ENCODE peak calls at places on chromosome 2, in nine cellular contexts. V is breast epithelium, C is GM23338, F is HCT116, L is spleen, X is upper lobe of left lung, B is transverse colon, Z is SK-N-SH, K is vagina. H is an unnamed sample. For H3K4me1, the result is how much of the 10 kb centered on the place peaks cover.

GRCh38 chr2:230158468-230158867 is 61.3 kb downstream of the SP110 start:
- DNase-seq in V (no peak), C (no peak), F (no peak), L (no peak), X (no peak), B (no peak), Z (no peak), K (no peak), H (no peak)

GRCh38 chr2:160406591-160407392 is 86.8 kb downstream of the RBMS1 start:
- DNase-seq in V (no peak), C (peak), F (peak), L (peak), X (peak), B (peak), Z (peak), K (no peak), H (peak)

GRCh38 chr2:64276417-64277095 is 132.3 kb upstream of the PELI1 start:
- DNase-seq in V (no peak), C (peak), F (no peak), L (no peak), X (no peak), B (no peak), Z (no peak), K (no peak), H (no peak)

GRCh38 chr2:154639997-154640396 is 58.5 kb upstream of the KCNJ3 start:
- DNase-seq in V (no peak), C (no peak), F (no peak), L (no peak), X (no peak), B (no peak), Z (no peak), K (no peak), H (no peak)

GRCh38 chr2:231001921-231002320 is 6.0 kb downstream of the SPATA3 start:
- DNase-seq in V (no peak), C (no peak), F (no peak), L (no peak), X (no peak), B (no peak), Z (no peak), K (no peak), H (no peak)

GRCh38 chr2:29295843-29296242 is 180.6 kb downstream of the CLIP4 start:
- DNase-seq in V (no peak), C (peak), F (peak), L (no peak), X (no peak), B (no peak), Z (peak), K (no peak), H (no peak)

GRCh38 chr2:29689666-29690065 is 231.7 kb downstream of the ALK start:
- DNase-seq in V (no peak), C (no peak), F (no peak), L (no peak), X (no peak), B (no peak), Z (no peak), K (no peak), H (no peak)

GRCh38 chr2:102660070-102660469 is 40.7 kb downstream of the SLC9A2 start:
- DNase-seq in V (no peak), C (no peak), F (no peak), L (no peak), X (no peak), B (peak), Z (no peak), K (no peak), H (no peak)

GRCh38 chr2:18559531-18559930 is 922 bp downstream of the RDH14 start:
- DNase-seq in V (no peak), C (no peak), F (no peak), L (no peak), X (no peak), B (no peak), Z (peak), K (no peak), H (peak)

GRCh38 chr2:53545159-53546055 is 222.2 kb upstream of the CHAC2 start:
- DNase-seq in V (no peak), C (no peak), F (no peak), L (no peak), X (no peak), B (no peak), Z (no peak), K (no peak), H (no peak)

GRCh38 chr2:24818721-24819167 is 25.5 kb downstream of the CENPO start:
- DNase-seq in V (no peak), C (no peak), F (no peak), L (peak), X (no peak), B (no peak), Z (peak), K (peak), H (peak)

GRCh38 chr2:224161712-224162111 is 122.6 kb upstream of the SERPINE2 start:
- DNase-seq in V (no peak), C (no peak), F (no peak), L (no peak), X (no peak), B (no peak), Z (no peak), K (no peak), H (no peak)

DNA sequence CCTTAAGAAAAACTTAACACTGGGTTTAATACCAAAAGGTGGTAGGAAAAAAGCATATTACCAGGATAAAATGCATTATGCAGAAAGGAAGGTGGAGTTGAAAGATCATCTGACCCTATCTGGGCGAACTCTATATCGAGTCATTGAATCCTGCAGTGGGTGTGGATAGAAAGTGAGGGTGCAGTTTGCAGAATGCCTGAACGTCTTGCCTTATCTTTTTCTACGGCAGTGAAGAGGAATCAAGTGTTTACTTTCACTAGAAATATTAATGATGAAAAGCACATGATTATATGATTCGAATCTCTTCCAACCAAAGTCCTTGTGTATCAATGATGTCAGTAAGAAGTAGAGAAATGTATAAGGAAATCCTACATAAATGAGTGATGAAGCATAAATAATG is 4.3 kb upstream of the CAVIN2 start:
- DNase-seq in V (no peak), C (no peak), F (no peak), L (no peak), X (no peak), B (no peak), Z (no peak), K (no peak), H (no peak)
- H3K4me1 ChIP-seq in V (under half), C (under half), F (under half), L (under half), X (half or more), B (under half), Z (under half), K (under half), H (under half)

DNA sequence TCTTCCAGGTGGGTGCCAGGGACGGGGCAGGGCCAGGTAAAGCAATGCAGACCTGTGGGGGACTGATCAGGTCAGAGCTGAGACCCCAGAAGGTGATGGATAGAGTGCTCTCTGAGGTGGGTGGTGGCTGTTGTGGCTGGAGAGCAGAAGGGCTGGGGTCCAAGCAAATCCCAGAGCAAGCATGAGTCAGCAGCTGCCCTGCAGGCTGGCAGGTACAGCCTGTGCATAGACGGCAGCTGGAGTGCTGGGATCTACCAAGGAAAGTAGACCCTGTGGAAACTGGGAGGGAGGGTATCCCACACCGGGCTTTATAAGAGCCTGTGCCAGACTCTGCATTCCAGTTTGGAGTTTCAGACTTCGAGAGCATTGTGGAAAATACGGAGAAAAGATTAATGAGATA is 663 bp downstream of the TRIM54 start:
- DNase-seq in V (no peak), C (no peak), F (no peak), L (no peak), X (no peak), B (no peak), Z (no peak), K (no peak), H (no peak)
- H3K4me3 ChIP-seq in V (no peak), C (peak), F (no peak), L (no peak), X (no peak), B (no peak), Z (no peak), K (no peak), H (no peak)

GRCh38 chr2:70705160-70705850 is 62.7 kb downstream of the ADD2 start:
- DNase-seq in V (no peak), C (no peak), F (no peak), L (no peak), X (peak), B (no peak), Z (no peak), K (peak), H (no peak)

GRCh38 chr2:70698847-70699246 is 69.2 kb downstream of the ADD2 start:
- DNase-seq in V (no peak), C (no peak), F (no peak), L (no peak), X (no peak), B (no peak), Z (peak), K (peak), H (no peak)

GRCh38 chr2:70703900-70704549 is 64.0 kb downstream of the ADD2 start:
- DNase-seq in V (no peak), C (no peak), F (no peak), L (no peak), X (no peak), B (no peak), Z (peak), K (peak), H (no peak)

GRCh38 chr2:70706026-70706795 is 61.8 kb downstream of the ADD2 start:
- DNase-seq in V (no peak), C (no peak), F (no peak), L (no peak), X (peak), B (no peak), Z (no peak), K (no peak), H (no peak)

DNA sequence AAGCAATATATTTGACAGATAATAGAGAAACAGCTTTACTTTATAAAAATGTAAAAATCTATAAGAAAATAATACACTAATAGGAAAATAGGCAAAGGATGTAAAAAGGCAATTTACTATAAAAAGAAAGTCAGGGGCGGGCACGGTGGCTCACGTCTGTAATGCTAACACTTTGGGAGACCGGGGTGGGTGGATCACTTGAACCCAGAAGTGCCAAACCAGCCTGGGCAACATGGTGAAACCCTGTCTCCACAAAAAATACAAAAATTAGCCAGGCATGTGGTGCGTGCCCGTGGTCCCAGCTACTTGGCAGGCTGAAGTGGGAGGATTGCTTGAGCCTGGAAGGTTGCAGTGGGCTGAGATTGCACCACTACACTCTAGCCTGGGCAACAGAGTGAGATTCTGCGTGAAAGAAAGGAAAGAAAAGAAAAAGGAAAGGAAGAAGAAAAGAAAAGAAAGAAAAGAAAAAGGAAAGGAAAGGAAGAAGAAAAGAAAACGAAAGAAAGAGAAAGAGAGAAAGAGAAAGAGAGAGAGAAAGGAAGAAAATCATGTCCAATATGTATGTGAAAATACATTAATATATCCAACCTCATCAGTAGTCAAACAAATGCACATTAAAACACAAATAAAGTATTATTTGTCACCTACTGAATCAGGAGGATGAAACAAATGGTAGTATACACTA is 65.1 kb downstream of the ADD2 start:
- DNase-seq in V (no peak), C (no peak), F (no peak), L (no peak), X (no peak), B (no peak), Z (no peak), K (no peak), H (no peak)
- TF ChIP-seq POLR2AphosphoS5 in V (no peak), C (no peak), F (no peak), L (no peak), X (no peak), B (no peak), Z (no peak), K (no peak), H (no peak)

DNA sequence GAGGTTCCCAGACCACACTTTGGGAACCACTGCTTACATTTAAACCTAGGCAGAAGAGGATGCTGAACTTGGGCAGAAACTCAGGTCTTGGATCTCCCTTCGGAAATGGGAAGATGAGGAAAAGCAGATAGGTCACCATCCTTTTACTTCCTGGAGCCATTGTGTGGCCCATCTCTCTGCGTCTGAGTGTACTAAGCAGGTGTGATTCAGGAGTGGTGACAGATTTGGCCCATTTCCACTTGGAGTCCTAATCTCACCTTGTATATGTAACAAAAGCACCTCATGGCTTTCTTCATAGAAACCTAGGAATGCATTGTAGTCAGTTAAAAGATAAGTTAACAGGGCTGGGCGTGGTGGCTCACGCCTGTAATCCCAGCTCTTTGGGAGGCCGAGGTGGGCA is 71.0 kb downstream of the PRKCE start:
- DNase-seq in V (no peak), C (no peak), F (no peak), L (no peak), X (no peak), B (no peak), Z (no peak), K (no peak), H (no peak)
- H3K4me1 ChIP-seq in V (under half), C (under half), F (under half), L (under half), X (under half), B (under half), Z (under half), K (under half), H (under half)

DNA sequence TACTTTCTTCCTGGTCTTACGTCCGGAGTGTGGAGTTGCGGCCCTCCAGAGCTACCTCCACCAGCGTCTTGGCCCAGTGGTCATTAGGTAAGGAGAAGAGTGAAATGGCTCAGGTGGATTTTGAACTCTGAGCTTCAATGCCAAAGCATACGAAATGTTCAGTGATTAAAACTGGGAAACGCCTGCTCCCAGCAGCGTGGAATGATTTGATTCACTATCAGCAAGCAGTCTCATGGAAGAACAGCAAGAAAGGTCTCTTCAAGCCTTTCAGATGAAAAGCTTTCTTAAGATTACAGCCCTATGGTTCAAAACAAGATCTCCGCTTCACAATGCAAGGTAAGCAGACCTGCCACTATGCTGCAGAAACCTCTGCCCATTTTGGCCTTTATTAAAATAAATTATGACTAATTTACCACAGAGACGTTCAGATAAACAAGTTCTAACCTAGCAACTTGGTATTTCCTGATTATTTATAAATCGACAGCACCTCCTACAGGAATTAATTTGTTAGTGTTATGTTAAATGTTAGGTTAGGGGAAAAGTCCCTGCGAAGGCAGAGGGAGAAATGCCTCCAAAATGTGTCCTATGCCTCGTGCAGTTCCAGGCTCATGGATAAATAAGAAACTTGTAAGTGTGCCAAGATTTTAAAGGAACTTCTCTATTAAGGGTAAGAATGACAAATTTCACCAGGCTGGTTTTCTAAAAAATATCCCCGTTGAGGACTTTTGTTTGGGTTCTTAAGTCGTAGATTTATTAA is 10.1 kb downstream of the SP9 start:
- DNase-seq in V (no peak), C (peak), F (peak), L (no peak), X (no peak), B (no peak), Z (no peak), K (no peak), H (no peak)
- H3K4me3 ChIP-seq in V (no peak), C (peak), F (no peak), L (no peak), X (no peak), B (no peak), Z (no peak), K (no peak), H (no peak)

GRCh38 chr2:12950957-12951656 is 234.4 kb downstream of the TRIB2 start:
- DNase-seq in V (no peak), C (peak), F (no peak), L (no peak), X (no peak), B (no peak), Z (no peak), K (no peak), H (no peak)
- TF ChIP-seq POLR2AphosphoS5 in V (no peak), C (no peak), F (no peak), L (no peak), X (no peak), B (no peak), Z (no peak), K (no peak), H (no peak)

H was measured in prostate gland.